ENCODE peak calls at places on chromosome 1, in four cellular contexts. K, I, Q and M are unnamed samples.

GRCh38 chr1:244035358-244035757 is 15.7 kb upstream of the ZBTB18 start:
- DNase-seq in Q (no peak), K (no peak), I (no peak), M (no peak)

GRCh38 chr1:209038316-209038715 is 545.2 kb upstream of the CAMK1G start:
- DNase-seq in K (no peak), Q (no peak), I (no peak), M (no peak)

GRCh38 chr1:118984086-118984989 is 3.8 kb downstream of the TBX15 start:
- DNase-seq in I (no peak), Q (no peak), K (no peak), M (no peak)

GRCh38 chr1:15799928-15800835 is 7.3 kb downstream of the UQCRHL start:
- DNase-seq in Q (no peak), I (peak; percentile 74), K (peak; percentile 85), M (no peak)

GRCh38 chr1:219442575-219442974 is 170.3 kb downstream of the ZC3H11B start:
- DNase-seq in I (no peak), Q (no peak), K (peak; percentile 8), M (no peak)

GRCh38 chr1:243748706-243749283 is 101.2 kb downstream of the AKT3 start:
- DNase-seq in I (no peak), Q (peak; percentile 28), K (peak; percentile 63), M (peak; percentile 13)

GRCh38 chr1:3675436-3675835 is 23.1 kb downstream of the TP73 start:
- DNase-seq in I (no peak), Q (no peak), K (no peak), M (no peak)

GRCh38 chr1:31263408-31263807 is 23.7 kb upstream of the NKAIN1 start:
- DNase-seq in Q (no peak), K (no peak), I (no peak), M (no peak)

GRCh38 chr1:920008-920407 is 3.7 kb upstream of the SAMD11 start:
- DNase-seq in I (no peak), Q (no peak), K (no peak), M (no peak)

GRCh38 chr1:228377664-228378452 is 28.8 kb downstream of the TRIM11 start:
- DNase-seq in Q (no peak), I (peak; percentile 66), K (no peak), M (peak; percentile 19)

GRCh38 chr1:110106013-110106941 is 6.0 kb upstream of the UBL4B start:
- DNase-seq in K (peak; percentile 35), Q (peak; percentile 23), I (peak; percentile 82), M (peak; percentile 69)

GRCh38 chr1:22121421-22121911 is 21.4 kb downstream of the WNT4 start:
- DNase-seq in I (no peak), K (no peak), Q (no peak), M (no peak)

GRCh38 chr1:154822717-154823116 is 47.4 kb downstream of the KCNN3 start:
- DNase-seq in K (no peak), I (no peak), Q (no peak), M (no peak)

GRCh38 chr1:12019858-12020509 is 686 bp downstream of the MIIP start:
- DNase-seq in K (no peak), I (no peak), Q (no peak), M (no peak)

GRCh38 chr1:920506-920905 is 3.2 kb upstream of the SAMD11 start:
- DNase-seq in I (no peak), K (no peak), Q (no peak), M (no peak)

GRCh38 chr1:16625497-16626408 is 12.4 kb upstream of the NBPF1 start:
- DNase-seq in I (peak; percentile 78), K (no peak), Q (no peak), M (no peak)

GRCh38 chr1:193069748-193070394 is 10.5 kb downstream of the RO60 start:
- DNase-seq in I (no peak), K (no peak), Q (no peak), M (no peak)

GRCh38 chr1:59446257-59446901 is 149.5 kb downstream of the FGGY start:
- DNase-seq in K (no peak), Q (no peak), I (peak; percentile 89), M (no peak)

GRCh38 chr1:2952371-2952770 is 68.9 kb upstream of the ACTRT2 start:
- DNase-seq in K (no peak), I (peak; percentile 27), Q (no peak), M (no peak)

GRCh38 chr1:111222308-111223125 is 5.0 kb upstream of the CHI3L2 start:
- DNase-seq in I (peak; percentile 83), Q (peak; percentile 81), K (peak; percentile 70), M (peak; percentile 48)

GRCh38 chr1:29539971-29540370 is 303.6 kb downstream of the PTPRU start:
- DNase-seq in Q (no peak), I (peak; percentile 6), K (no peak), M (no peak)
- TF ChIP-seq POLR2AphosphoS5 in Q (no peak), I (no peak), K (no peak), M (no peak)

GRCh38 chr1:45891087-45891486 is 87.7 kb downstream of the MAST2 start:
- DNase-seq in K (no peak), Q (no peak), I (no peak), M (no peak)

GRCh38 chr1:45894331-45894730 is 90.9 kb downstream of the MAST2 start:
- DNase-seq in Q (no peak), I (no peak), K (no peak), M (no peak)

GRCh38 chr1:45894921-45895320 is 91.5 kb downstream of the MAST2 start:
- DNase-seq in I (no peak), K (no peak), Q (no peak), M (no peak)

GRCh38 chr1:45890078-45890477 is 86.7 kb downstream of the MAST2 start:
- DNase-seq in Q (no peak), I (no peak), K (no peak), M (no peak)

GRCh38 chr1:45892068-45892785 is 88.8 kb downstream of the MAST2 start:
- DNase-seq in K (peak; percentile 93), I (no peak), Q (no peak), M (no peak)
- TF ChIP-seq POLR2AphosphoS5 in K (peak; percentile 66), I (peak; percentile 49), Q (no peak), M (no peak)

GRCh38 chr1:165185161-165185889 is 171.2 kb downstream of the LMX1A start:
- DNase-seq in K (no peak), Q (no peak), I (no peak), M (no peak)
- TF ChIP-seq POLR2AphosphoS5 in K (no peak), Q (no peak), I (no peak), M (no peak)

DNA sequence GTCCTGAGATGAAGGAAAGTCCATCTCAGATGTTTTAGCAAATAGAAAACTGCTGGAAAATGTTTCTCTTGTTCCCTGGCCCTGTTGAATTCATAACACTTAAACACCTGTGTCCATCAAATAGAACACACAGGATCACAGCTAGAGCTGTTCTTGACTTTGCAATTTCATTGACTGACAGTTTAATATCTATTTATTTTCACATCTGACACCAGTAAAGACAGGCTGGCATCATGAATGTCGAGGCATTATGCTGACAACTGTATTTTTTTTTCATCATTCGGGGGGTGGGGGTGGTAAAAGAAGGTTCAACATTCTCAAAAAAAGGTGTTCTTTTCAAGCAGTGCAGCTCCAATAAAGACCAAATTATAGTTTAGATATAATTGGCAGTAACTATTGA is 591.2 kb upstream of the PTBP2 start:
- DNase-seq in I (no peak), Q (no peak), K (no peak), M (no peak)
- TF ChIP-seq POLR2AphosphoS5 in I (no peak), Q (no peak), K (no peak), M (no peak)